ENCODE peak calls at places on chromosome 2, in four cellular contexts. X is A549, N is WTC11, I is K562. S is an unnamed sample.

GRCh38 chr2:232018191-232018590 is 56.7 kb downstream of the DIS3L2 start:
- DNase-seq in X (no peak), N (no peak), I (no peak), S (no peak)

GRCh38 chr2:27701676-27702075 is 38.0 kb downstream of the SLC4A1AP start:
- DNase-seq in I (no peak), N (no peak), X (no peak), S (no peak)

GRCh38 chr2:211141646-211142045 is 585.2 kb downstream of the CPS1 start:
- DNase-seq in X (no peak), I (no peak), N (no peak), S (no peak)

GRCh38 chr2:33115728-33116127 is 169.0 kb downstream of the LTBP1 start:
- DNase-seq in I (no peak), X (no peak), N (no peak), S (no peak)

GRCh38 chr2:110741491-110741980 is 9.2 kb downstream of the ACOXL start:
- DNase-seq in X (no peak), I (peak; percentile 33), N (peak; percentile 35), S (no peak)

GRCh38 chr2:219864154-219864553 is 236.7 kb downstream of the SLC4A3 start:
- DNase-seq in X (no peak), N (no peak), I (no peak), S (no peak)

GRCh38 chr2:230874456-230874855 is 9.7 kb downstream of the ITM2C start:
- DNase-seq in N (no peak), I (no peak), X (no peak), S (no peak)

GRCh38 chr2:144449028-144449406 is 70.9 kb downstream of the ZEB2 start:
- DNase-seq in N (peak; percentile 57), I (no peak), X (no peak), S (no peak)

GRCh38 chr2:236210536-236210935 is 42.4 kb upstream of the GBX2 start:
- DNase-seq in I (no peak), N (no peak), X (no peak), S (no peak)

GRCh38 chr2:58350484-58350883 is 109.4 kb upstream of the FANCL start:
- DNase-seq in X (no peak), I (no peak), N (no peak), S (no peak)

GRCh38 chr2:99802730-99803129 is 312.9 kb upstream of the REV1 start:
- DNase-seq in N (no peak), X (no peak), I (no peak), S (no peak)

GRCh38 chr2:240339411-240340360 is 95.8 kb upstream of the GPC1 start:
- DNase-seq in X (no peak), N (no peak), I (no peak), S (no peak)

GRCh38 chr2:144389151-144389929 is 130.6 kb downstream of the ZEB2 start:
- DNase-seq in I (no peak), X (no peak), N (peak; percentile 61), S (no peak)

GRCh38 chr2:119389615-119390306 is 23.0 kb downstream of the DBI start:
- DNase-seq in X (no peak), I (no peak), N (no peak), S (no peak)

GRCh38 chr2:208039661-208040060 is 14.3 kb upstream of the PLEKHM3 start:
- DNase-seq in N (no peak), I (no peak), X (no peak), S (no peak)

GRCh38 chr2:54945401-54946219 is 104.6 kb downstream of the RTN4 start:
- DNase-seq in N (no peak), I (no peak), X (no peak), S (peak; percentile 45)

GRCh38 chr2:127464470-127465257 is 46.4 kb downstream of the PROC start:
- DNase-seq in X (no peak), I (no peak), N (no peak), S (no peak)

GRCh38 chr2:55078956-55079355 is 28.7 kb upstream of the RTN4 start:
- DNase-seq in I (no peak), N (no peak), X (no peak), S (no peak)

GRCh38 chr2:234313498-234313897 is 183.4 kb downstream of the ARL4C start:
- DNase-seq in X (no peak), I (no peak), N (no peak), S (no peak)

GRCh38 chr2:110106642-110107041 is 9.0 kb downstream of the MALL start:
- DNase-seq in N (no peak), I (no peak), X (peak; percentile 58), S (no peak)

GRCh38 chr2:42812899-42813479 is 20.6 kb upstream of the HAAO start:
- DNase-seq in I (no peak), N (no peak), X (peak; percentile 55), S (peak; percentile 59)

GRCh38 chr2:111121028-111121872 is 536 bp downstream of the BCL2L11 start:
- DNase-seq in X (no peak), N (peak; percentile 48), I (peak; percentile 47), S (peak; percentile 35)

GRCh38 chr2:165003443-165004130 is 48.3 kb upstream of the SLC38A11 start:
- DNase-seq in X (no peak), I (no peak), N (peak; percentile 47), S (no peak)

GRCh38 chr2:68282814-68283812 is 30.8 kb upstream of the PPP3R1 start:
- DNase-seq in N (no peak), I (peak; percentile 84), X (peak; percentile 70), S (peak; percentile 53)

GRCh38 chr2:64972856-64973255 is 16.3 kb upstream of the SLC1A4 start:
- DNase-seq in I (no peak), X (no peak), N (no peak), S (no peak)

GRCh38 chr2:42917374-42918017 is 125.1 kb upstream of the HAAO start:
- DNase-seq in N (no peak), I (peak; percentile 46), X (no peak), S (no peak)

GRCh38 chr2:100106460-100106859 is 35.9 kb downstream of the AFF3 start:
- DNase-seq in I (no peak), N (peak; percentile 40), X (no peak), S (no peak)

GRCh38 chr2:54540194-54540593 is 84.1 kb downstream of the SPTBN1 start:
- DNase-seq in I (no peak), N (no peak), X (no peak), S (no peak)

GRCh38 chr2:160242863-160243552 is 42.9 kb upstream of the ITGB6 start:
- DNase-seq in X (no peak), N (no peak), I (no peak), S (no peak)

GRCh38 chr2:62099050-62099449 is 96.9 kb upstream of the B3GNT2 start:
- DNase-seq in I (no peak), N (no peak), X (no peak), S (no peak)

GRCh38 chr2:204205082-204205481 is 268.5 kb downstream of the ICOS start:
- DNase-seq in I (no peak), X (no peak), N (no peak), S (no peak)

GRCh38 chr2:204202253-204202652 is 265.7 kb downstream of the ICOS start:
- DNase-seq in I (no peak), X (no peak), N (no peak), S (no peak)

GRCh38 chr2:204205548-204205947 is 269.0 kb downstream of the ICOS start:
- DNase-seq in I (no peak), X (no peak), N (peak; percentile 74), S (no peak)

GRCh38 chr2:204203704-204204103 is 267.1 kb downstream of the ICOS start:
- DNase-seq in N (no peak), X (no peak), I (no peak), S (no peak)

GRCh38 chr2:204207851-204208250 is 271.3 kb downstream of the ICOS start:
- DNase-seq in N (no peak), I (no peak), X (no peak), S (no peak)
- TF ChIP-seq NR3C1 in N (no peak), I (no peak), X (no peak), S (no peak)

DNA sequence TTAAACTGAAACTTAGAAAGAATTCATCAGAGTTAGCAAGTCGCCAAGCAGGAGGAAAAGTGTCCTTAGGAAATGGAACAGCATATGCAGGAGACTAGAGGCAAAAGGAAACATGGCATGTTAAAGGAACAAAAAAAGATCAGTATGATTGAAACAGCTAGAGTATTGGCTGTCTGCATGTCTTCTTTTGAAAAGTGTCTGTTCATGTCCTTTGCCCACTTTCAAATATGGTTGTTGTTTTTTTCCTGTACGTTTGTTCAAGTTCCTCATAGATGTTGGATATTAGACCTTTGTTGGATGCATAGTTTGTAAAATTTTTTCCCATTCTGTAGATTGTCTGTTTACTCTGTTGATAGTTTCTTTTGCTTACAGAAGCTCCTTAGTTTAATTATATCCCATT is 161.6 kb downstream of the NR4A2 start:
- DNase-seq in N (no peak), X (no peak), I (no peak), S (no peak)
- TF ChIP-seq NR3C1 in N (no peak), X (no peak), I (no peak), S (no peak)

GRCh38 chr2:74439373-74440004 is 2.2 kb downstream of the RTKN start:
- DNase-seq in X (no peak), N (no peak), I (no peak), S (no peak)

GRCh38 chr2:74440005-74440377 is 1.7 kb downstream of the RTKN start:
- DNase-seq in N (no peak), X (no peak), I (no peak), S (peak; percentile 60)

GRCh38 chr2:74436111-74436803 is 5.5 kb downstream of the RTKN start:
- DNase-seq in N (no peak), X (no peak), I (no peak), S (no peak)

GRCh38 chr2:74438248-74438647 is 3.5 kb downstream of the RTKN start:
- DNase-seq in X (no peak), I (no peak), N (no peak), S (no peak)

GRCh38 chr2:74436804-74437695 is 4.7 kb downstream of the RTKN start:
- DNase-seq in X (no peak), N (no peak), I (no peak), S (no peak)
- TF ChIP-seq NR3C1 in X (no peak), N (no peak), I (no peak), S (no peak)

GRCh38 chr2:183069174-183069573 is 9.4 kb upstream of the DUSP19 start:
- DNase-seq in N (no peak), X (no peak), I (no peak), S (no peak)

GRCh38 chr2:183072177-183072576 is 6.4 kb upstream of the DUSP19 start:
- DNase-seq in I (no peak), N (no peak), X (no peak), S (no peak)

GRCh38 chr2:183068561-183068960 is 10.0 kb upstream of the DUSP19 start:
- DNase-seq in N (no peak), I (no peak), X (no peak), S (no peak)

DNA sequence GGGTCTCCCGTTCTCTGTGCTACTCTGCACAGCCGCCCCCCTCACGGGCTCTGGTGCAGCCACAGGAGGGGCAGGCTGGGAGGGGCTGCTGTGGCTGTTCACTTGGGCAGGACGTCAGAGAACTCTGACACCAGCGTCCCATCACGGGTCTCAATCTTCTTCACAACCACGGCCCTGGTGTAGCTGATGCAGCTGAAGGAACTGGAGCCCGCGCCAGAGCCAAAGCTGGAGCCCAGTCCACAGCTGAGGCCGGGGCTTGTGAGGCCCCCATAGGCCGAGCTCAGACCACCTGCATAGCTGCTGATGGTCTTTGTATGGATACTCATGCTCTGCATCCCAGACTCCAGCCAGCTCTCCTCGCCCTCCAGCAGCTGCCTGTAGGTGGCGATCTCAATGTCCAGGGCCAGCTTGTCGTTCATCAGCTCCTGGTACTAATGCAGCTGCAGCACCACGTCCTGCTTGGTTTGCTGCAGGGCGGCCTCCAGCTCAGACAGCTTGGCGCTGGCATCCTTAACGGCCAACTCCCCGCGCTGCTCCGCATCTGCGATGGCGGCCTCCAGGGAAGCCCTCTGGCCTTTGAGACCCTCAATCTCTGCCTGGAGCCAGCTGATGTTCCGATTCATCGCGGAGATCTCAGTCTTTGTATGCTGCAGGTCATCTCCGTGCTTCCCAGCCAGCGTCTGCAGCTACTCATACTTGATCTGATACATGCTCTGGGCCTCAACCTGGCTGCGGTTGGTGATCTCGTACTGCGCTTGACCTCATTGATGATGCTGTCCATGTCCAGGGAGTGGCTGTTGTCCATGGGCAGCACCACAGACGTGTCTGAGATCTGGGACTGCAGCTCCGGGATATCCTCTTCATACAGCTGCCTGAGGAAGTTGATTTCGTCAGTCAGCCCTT is 7.4 kb upstream of the DUSP19 start:
- DNase-seq in I (no peak), N (peak; percentile 88), X (peak; percentile 30), S (peak; percentile 67)
- TF ChIP-seq NR3C1 in I (no peak), N (no peak), X (no peak), S (no peak)

S was measured in HepG2.